ENCODE peak calls at places on chromosome 17, in eight cellular contexts. One of them, this sample, is unnamed.

GRCh38 chr17:51828901-51829300 is 329.6 kb downstream of the CA10 start:
- DNase-seq in DMS 273 treated with DMSO at 0.1 percent for 48 hours: no peak
- DNase-seq in mesenchymal stem cell: no peak
- DNase-seq in glutamatergic neuron: no peak
- DNase-seq in amniotic stem cell: no peak
- DNase-seq in stimulated activated CD4-positive, alpha-beta T cell treated with anti-CD3 and anti-CD28 coated beads, Interleukin-2, amount 100 ng/mL, for 4 hours: no peak
- DNase-seq in EL: no peak
- DNase-seq in GM04504: no peak
- DNase-seq in this sample: no peak

GRCh38 chr17:47807421-47807820 is 14.2 kb downstream of the OSBPL7 start:
- DNase-seq in DMS 273 treated with DMSO at 0.1 percent for 48 hours: no peak
- DNase-seq in mesenchymal stem cell: no peak
- DNase-seq in glutamatergic neuron: no peak
- DNase-seq in amniotic stem cell: no peak
- DNase-seq in stimulated activated CD4-positive, alpha-beta T cell treated with anti-CD3 and anti-CD28 coated beads, Interleukin-2, amount 100 ng/mL, for 4 hours: no peak
- DNase-seq in EL: no peak
- DNase-seq in GM04504: no peak
- DNase-seq in this sample: no peak

GRCh38 chr17:1059131-1059795 is 62.3 kb downstream of the TIMM22 start:
- DNase-seq in DMS 273 treated with DMSO at 0.1 percent for 48 hours: no peak
- DNase-seq in mesenchymal stem cell: no peak
- DNase-seq in glutamatergic neuron: no peak
- DNase-seq in amniotic stem cell: no peak
- DNase-seq in stimulated activated CD4-positive, alpha-beta T cell treated with anti-CD3 and anti-CD28 coated beads, Interleukin-2, amount 100 ng/mL, for 4 hours: no peak
- DNase-seq in EL: no peak
- DNase-seq in GM04504: no peak
- DNase-seq in this sample: no peak

GRCh38 chr17:37292429-37293139 is 83.2 kb upstream of the C17orf78 start:
- DNase-seq in DMS 273 treated with DMSO at 0.1 percent for 48 hours: no peak
- DNase-seq in mesenchymal stem cell: no peak
- DNase-seq in glutamatergic neuron: no peak
- DNase-seq in amniotic stem cell: no peak
- DNase-seq in stimulated activated CD4-positive, alpha-beta T cell treated with anti-CD3 and anti-CD28 coated beads, Interleukin-2, amount 100 ng/mL, for 4 hours: no peak
- DNase-seq in EL: no peak
- DNase-seq in GM04504: no peak
- DNase-seq in this sample: peak; percentile 83

GRCh38 chr17:67260051-67260987 is 15.3 kb upstream of the HELZ start:
- DNase-seq in DMS 273 treated with DMSO at 0.1 percent for 48 hours: no peak
- DNase-seq in mesenchymal stem cell: peak; percentile 74
- DNase-seq in glutamatergic neuron: no peak
- DNase-seq in amniotic stem cell: no peak
- DNase-seq in stimulated activated CD4-positive, alpha-beta T cell treated with anti-CD3 and anti-CD28 coated beads, Interleukin-2, amount 100 ng/mL, for 4 hours: no peak
- DNase-seq in EL: peak; percentile 61
- DNase-seq in GM04504: peak; percentile 63
- DNase-seq in this sample: peak; percentile 93

GRCh38 chr17:55093358-55093757 is 124.8 kb downstream of the STXBP4 start:
- DNase-seq in DMS 273 treated with DMSO at 0.1 percent for 48 hours: no peak
- DNase-seq in mesenchymal stem cell: no peak
- DNase-seq in glutamatergic neuron: no peak
- DNase-seq in amniotic stem cell: no peak
- DNase-seq in stimulated activated CD4-positive, alpha-beta T cell treated with anti-CD3 and anti-CD28 coated beads, Interleukin-2, amount 100 ng/mL, for 4 hours: no peak
- DNase-seq in EL: no peak
- DNase-seq in GM04504: no peak
- DNase-seq in this sample: peak; percentile 31

GRCh38 chr17:49515196-49515770 is 20.2 kb downstream of the NGFR start:
- DNase-seq in DMS 273 treated with DMSO at 0.1 percent for 48 hours: peak; percentile 89
- DNase-seq in mesenchymal stem cell: peak; percentile 98
- DNase-seq in glutamatergic neuron: peak; percentile 89
- DNase-seq in amniotic stem cell: peak; percentile 24
- DNase-seq in stimulated activated CD4-positive, alpha-beta T cell treated with anti-CD3 and anti-CD28 coated beads, Interleukin-2, amount 100 ng/mL, for 4 hours: no peak
- DNase-seq in EL: peak; percentile 94
- DNase-seq in GM04504: peak; percentile 97
- DNase-seq in this sample: peak; percentile 99

GRCh38 chr17:39740357-39741111 is 2.8 kb downstream of the GRB7 start:
- DNase-seq in DMS 273 treated with DMSO at 0.1 percent for 48 hours: no peak
- DNase-seq in mesenchymal stem cell: no peak
- DNase-seq in glutamatergic neuron: no peak
- DNase-seq in amniotic stem cell: no peak
- DNase-seq in stimulated activated CD4-positive, alpha-beta T cell treated with anti-CD3 and anti-CD28 coated beads, Interleukin-2, amount 100 ng/mL, for 4 hours: no peak
- DNase-seq in EL: peak; percentile 76
- DNase-seq in GM04504: no peak
- DNase-seq in this sample: peak; percentile 50

GRCh38 chr17:73786286-73786743 is 142.1 kb upstream of the SDK2 start:
- DNase-seq in DMS 273 treated with DMSO at 0.1 percent for 48 hours: no peak
- DNase-seq in mesenchymal stem cell: no peak
- DNase-seq in glutamatergic neuron: peak; percentile 61
- DNase-seq in amniotic stem cell: no peak
- DNase-seq in stimulated activated CD4-positive, alpha-beta T cell treated with anti-CD3 and anti-CD28 coated beads, Interleukin-2, amount 100 ng/mL, for 4 hours: no peak
- DNase-seq in EL: no peak
- DNase-seq in GM04504: no peak
- DNase-seq in this sample: no peak

This sample was measured in cardiac fibroblast.